ENCODE peak calls at places on chromosomes 4 and X, in five cellular contexts. C is ovary, U is heart left ventricle, A is SJCRH30, K is tibial nerve. Y is an unnamed sample.

GRCh38 chrX:39725928-39726619 is 371.7 kb downstream of the BCOR start:
- DNase-seq in C (peak; percentile 46), U (no peak), A (peak; percentile 33), K (no peak), Y (peak; percentile 68)

GRCh38 chrX:15816886-15817285 is 26.6 kb downstream of the ZRSR2 start:
- DNase-seq in C (no peak), U (no peak), A (peak; percentile 51), K (no peak), Y (no peak)

GRCh38 chr4:92210906-92211305 is 92.9 kb upstream of the GRID2 start:
- DNase-seq in C (no peak), U (no peak), A (no peak), K (no peak), Y (no peak)

GRCh38 chrX:18946157-18946556 is 37.8 kb downstream of the PHKA2 start:
- DNase-seq in C (no peak), U (no peak), A (no peak), K (no peak), Y (no peak)

GRCh38 chr4:169311643-169312365 is 41.0 kb upstream of the SH3RF1 start:
- DNase-seq in C (no peak), U (peak; percentile 40), A (peak; percentile 23), K (no peak), Y (no peak)

GRCh38 chr4:147334478-147334877 is 146.4 kb upstream of the EDNRA start:
- DNase-seq in C (no peak), U (no peak), A (no peak), K (no peak), Y (no peak)

GRCh38 chr4:109658871-109659410 is 44.3 kb downstream of the CASP6 start:
- DNase-seq in C (no peak), U (no peak), A (no peak), K (no peak), Y (no peak)

GRCh38 chr4:118314221-118314620 is 38.6 kb downstream of the PRSS12 start:
- DNase-seq in C (no peak), U (no peak), A (no peak), K (no peak), Y (no peak)

GRCh38 chrX:109481986-109482385 is at the start of gene GUCY2F:
- DNase-seq in C (no peak), U (no peak), A (no peak), K (no peak), Y (no peak)

GRCh38 chr4:15149842-15150592 is 147.7 kb downstream of the CPEB2 start:
- DNase-seq in C (peak; percentile 75), U (peak; percentile 84), A (peak; percentile 64), K (peak; percentile 66), Y (peak; percentile 55)

GRCh38 chr4:125434136-125434535 is 119.4 kb downstream of the FAT4 start:
- DNase-seq in C (no peak), U (no peak), A (no peak), K (no peak), Y (no peak)

GRCh38 chr4:20761382-20761781 is 61.1 kb downstream of the PACRGL start:
- DNase-seq in C (no peak), U (no peak), A (no peak), K (no peak), Y (no peak)

GRCh38 chrX:46704767-46705386 is 54.0 kb downstream of the SLC9A7 start:
- DNase-seq in C (no peak), U (no peak), A (no peak), K (no peak), Y (no peak)

GRCh38 chr4:127261476-127261875 is 371.3 kb upstream of the INTU start:
- DNase-seq in C (no peak), U (no peak), A (no peak), K (no peak), Y (no peak)

GRCh38 chr4:105957680-105958079 is 62.4 kb downstream of the NPNT start:
- DNase-seq in C (no peak), U (no peak), A (no peak), K (no peak), Y (no peak)

GRCh38 chr4:647481-647880 is 22.1 kb downstream of the PDE6B start:
- DNase-seq in C (no peak), U (no peak), A (no peak), K (no peak), Y (no peak)

GRCh38 chr4:169659736-169660670 is 39.6 kb downstream of the CLCN3 start:
- DNase-seq in C (peak; percentile 52), U (peak; percentile 82), A (peak; percentile 84), K (no peak), Y (peak; percentile 60)

DNA sequence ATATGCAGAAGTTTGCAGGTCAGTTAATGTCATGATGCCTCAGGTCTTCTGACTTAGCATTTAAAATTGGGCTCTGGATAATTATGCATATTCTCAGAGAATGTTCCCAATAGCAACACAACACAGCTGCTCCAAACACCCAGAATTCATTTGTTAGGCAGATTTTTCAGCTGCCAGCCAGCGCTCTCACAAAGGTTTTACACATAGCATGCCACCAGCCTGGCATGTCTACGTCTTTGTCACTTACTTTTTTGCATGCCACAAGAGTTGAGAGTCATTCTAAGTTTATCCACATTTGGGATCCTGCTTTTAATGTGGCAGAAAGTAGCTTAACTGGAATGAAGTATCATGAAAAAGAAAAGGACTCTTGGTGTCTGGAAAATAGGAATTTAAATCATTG is 84.9 kb downstream of the LIMCH1 start:
- DNase-seq in C (no peak), U (no peak), A (no peak), K (no peak), Y (no peak)
- H3K27me3 ChIP-seq in C (no peaks in the 10 kb centered on the region), U (no peaks in the 10 kb centered on the region), A (no peaks in the 10 kb centered on the region), K (no peaks in the 10 kb centered on the region), Y (no peaks in the 10 kb centered on the region)

GRCh38 chr4:142983111-142983510 is 137.0 kb upstream of the INPP4B start:
- DNase-seq in C (no peak), U (no peak), A (no peak), K (no peak), Y (no peak)
- H3K27me3 ChIP-seq in C (no peaks in the 10 kb centered on the region), U (no peaks in the 10 kb centered on the region), A (no peaks in the 10 kb centered on the region), K (no peaks in the 10 kb centered on the region), Y (no peaks in the 10 kb centered on the region)

DNA sequence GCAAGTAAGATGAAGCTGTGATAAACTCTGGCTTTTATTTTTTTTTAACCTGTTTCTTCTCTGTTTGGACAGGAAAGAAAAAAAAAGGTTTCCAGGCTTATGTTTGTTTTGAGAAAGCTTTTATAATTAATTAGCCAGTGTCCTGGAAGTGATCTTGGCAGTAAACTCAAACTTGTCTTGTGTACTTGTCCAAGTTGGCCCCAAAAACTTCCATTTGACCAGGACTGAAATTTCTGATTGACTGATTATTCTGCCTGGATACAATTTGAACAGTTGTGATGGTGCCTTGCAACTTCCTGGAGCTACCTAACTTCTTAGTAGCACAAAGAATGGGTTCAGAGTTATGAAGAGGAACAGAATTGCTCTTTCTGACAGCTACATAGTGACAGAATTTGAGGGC is 62.0 kb downstream of the SLC4A4 start:
- DNase-seq in C (no peak), U (no peak), A (no peak), K (no peak), Y (no peak)
- H3K27me3 ChIP-seq in C (no peaks in the 10 kb centered on the region), U (no peaks in the 10 kb centered on the region), A (no peaks in the 10 kb centered on the region), K (no peaks in the 10 kb centered on the region), Y (no peaks in the 10 kb centered on the region)

DNA sequence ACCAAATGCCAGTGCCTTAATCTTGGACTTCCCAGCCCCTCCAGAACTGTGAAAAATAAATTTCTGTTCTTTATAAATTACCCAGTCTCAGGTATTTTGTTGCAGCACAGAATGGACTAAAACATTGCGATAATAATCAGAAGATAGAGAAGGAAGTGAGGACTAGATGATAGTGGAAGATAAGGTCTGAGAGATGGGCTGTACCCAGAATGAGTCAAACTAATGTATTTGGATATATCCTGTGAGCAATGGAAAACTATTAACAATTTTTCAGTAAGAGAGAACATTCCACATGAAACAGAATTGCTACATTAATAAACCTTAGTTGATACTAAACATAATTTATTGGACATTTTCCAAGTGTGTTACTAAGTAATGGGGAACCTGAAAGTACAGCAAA is 93.3 kb downstream of the FANCB start:
- DNase-seq in C (no peak), U (no peak), A (no peak), K (no peak), Y (no peak)
- H3K27me3 ChIP-seq in C (no peaks in the 10 kb centered on the region), U (no peaks in the 10 kb centered on the region), A (no peaks in the 10 kb centered on the region), K (no peaks in the 10 kb centered on the region), Y (no peaks in the 10 kb centered on the region)

DNA sequence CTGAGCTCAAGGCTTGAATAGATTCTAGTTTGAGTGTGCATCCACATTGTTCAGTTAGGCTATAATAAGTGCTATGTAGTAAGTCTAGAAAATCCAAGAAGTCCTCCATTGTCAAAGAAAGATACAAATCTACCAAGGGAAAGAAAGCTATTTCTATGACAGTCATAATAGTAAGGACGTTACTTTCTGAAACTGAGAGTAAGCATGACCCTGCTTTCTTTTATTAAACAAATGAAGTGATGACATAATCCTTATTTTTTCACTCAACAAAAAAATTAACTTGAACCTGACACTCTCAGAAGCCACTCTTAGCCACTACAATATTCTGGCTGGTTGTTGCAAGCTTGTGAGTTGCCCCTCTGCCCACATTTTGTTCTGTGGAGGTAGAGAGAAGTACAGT is 33.8 kb upstream of the AMELX start:
- DNase-seq in C (no peak), U (no peak), A (no peak), K (no peak), Y (no peak)
- H3K27me3 ChIP-seq in C (no peaks in the 10 kb centered on the region), U (no peaks in the 10 kb centered on the region), A (no peaks in the 10 kb centered on the region), K (no peaks in the 10 kb centered on the region), Y (no peaks in the 10 kb centered on the region)

GRCh38 chr4:3475041-3475712 is 12.1 kb downstream of the DOK7 start:
- DNase-seq in C (no peak), U (no peak), A (no peak), K (no peak), Y (no peak)
- H3K27me3 ChIP-seq in C (no peaks in the 10 kb centered on the region), U (no peaks in the 10 kb centered on the region), A (no peaks in the 10 kb centered on the region), K (peaks cover 62% of the 10 kb centered on the region), Y (no peaks in the 10 kb centered on the region)

GRCh38 chrX:81377329-81377728 is 175.4 kb downstream of the SH3BGRL start:
- DNase-seq in C (no peak), U (no peak), A (no peak), K (no peak), Y (no peak)

GRCh38 chrX:81378550-81378949 is 176.6 kb downstream of the SH3BGRL start:
- DNase-seq in C (no peak), U (no peak), A (no peak), K (no peak), Y (no peak)
- H3K27me3 ChIP-seq in C (no peaks in the 10 kb centered on the region), U (no peaks in the 10 kb centered on the region), A (no peaks in the 10 kb centered on the region), K (peaks cover 6% of the 10 kb centered on the region), Y (peaks cover 4% of the 10 kb centered on the region)

Y was measured in uterus.